ENCODE peak calls at places on chromosomes 11 and 22, in four cellular contexts. E is SK-N-SH, V is tibial nerve, N is testis. Q is an unnamed sample. For H3K4me1, the result is how much of the 10 kb centered on the place peaks cover.

GRCh38 chr11:46210133-46210636 is 67.3 kb upstream of the CREB3L1 start:
- DNase-seq in E (no peak), V (no peak), N (no peak), Q (no peak)

GRCh38 chr22:29343313-29343805 is 27.9 kb upstream of the RASL10A start:
- DNase-seq in E (peak), V (no peak), N (no peak), Q (peak)

GRCh38 chr11:122733301-122733686 is 77.8 kb downstream of the UBASH3B start:
- DNase-seq in E (no peak), V (peak), N (no peak), Q (no peak)

GRCh38 chr11:106717222-106717621 is 301.1 kb downstream of the GUCY1A2 start:
- DNase-seq in E (no peak), V (no peak), N (no peak), Q (no peak)

GRCh38 chr22:43919106-43919965 is 4.3 kb upstream of the PNPLA3 start:
- DNase-seq in E (peak), V (no peak), N (no peak), Q (no peak)

GRCh38 chr11:69460540-69461257 is 20.8 kb upstream of the LINC01488 start:
- DNase-seq in E (no peak), V (no peak), N (no peak), Q (no peak)

GRCh38 chr22:19870153-19871022 is 15.7 kb upstream of the GNB1L start:
- DNase-seq in E (no peak), V (peak), N (no peak), Q (no peak)

GRCh38 chr11:36608491-36609199 is 10.6 kb upstream of the RAG2 start:
- DNase-seq in E (no peak), V (no peak), N (no peak), Q (no peak)

GRCh38 chr22:28917747-28918543 is 34.6 kb downstream of the ZNRF3 start:
- DNase-seq in E (peak), V (no peak), N (no peak), Q (peak)

GRCh38 chr11:123597859-123598258 is 56.6 kb downstream of the SCN3B start:
- DNase-seq in E (no peak), V (no peak), N (no peak), Q (no peak)

GRCh38 chr11:117337061-117337460 is 9.4 kb downstream of the CEP164 start:
- DNase-seq in E (no peak), V (no peak), N (no peak), Q (no peak)

GRCh38 chr11:118108513-118108912 is 21.8 kb upstream of the SMIM35 start:
- DNase-seq in E (no peak), V (no peak), N (no peak), Q (no peak)

GRCh38 chr11:116431842-116432241 is 340.9 kb downstream of the BUD13 start:
- DNase-seq in E (no peak), V (no peak), N (no peak), Q (no peak)

GRCh38 chr11:116861539-116861938 is 24.1 kb upstream of the APOA1 start:
- DNase-seq in E (no peak), V (no peak), N (no peak), Q (no peak)

GRCh38 chr11:117146521-117146920 is 2.4 kb downstream of the PAFAH1B2 start:
- DNase-seq in E (no peak), V (no peak), N (no peak), Q (no peak)

GRCh38 chr11:11640996-11641395 is 19.2 kb upstream of the GALNT18 start:
- DNase-seq in E (no peak), V (no peak), N (no peak), Q (no peak)

GRCh38 chr11:2832718-2833020 is 52.9 kb downstream of the CDKN1C start:
- DNase-seq in E (no peak), V (no peak), N (no peak), Q (no peak)

GRCh38 chr11:70019576-70020011 is 58.5 kb upstream of the ANO1 start:
- DNase-seq in E (no peak), V (no peak), N (no peak), Q (no peak)

GRCh38 chr11:32333335-32333991 is 101.9 kb downstream of the WT1 start:
- DNase-seq in E (peak), V (peak), N (peak), Q (peak)

GRCh38 chr11:131186629-131187075 is 183.8 kb upstream of the NTM start:
- DNase-seq in E (no peak), V (no peak), N (peak), Q (no peak)

GRCh38 chr22:42316988-42317387 is 46.5 kb upstream of the TCF20 start:
- DNase-seq in E (no peak), V (no peak), N (no peak), Q (peak)

GRCh38 chr22:21569459-21570161 is 2.1 kb downstream of the UBE2L3 start:
- DNase-seq in E (no peak), V (no peak), N (no peak), Q (no peak)

GRCh38 chr22:33028191-33028700 is 29.9 kb downstream of the SYN3 start:
- DNase-seq in E (no peak), V (no peak), N (no peak), Q (no peak)

GRCh38 chr11:126352934-126353801 is 2.3 kb upstream of the ST3GAL4 start:
- DNase-seq in E (no peak), V (no peak), N (no peak), Q (no peak)

GRCh38 chr11:833114-833791 is 501 bp downstream of the CD151 start:
- DNase-seq in E (peak), V (no peak), N (no peak), Q (no peak)

GRCh38 chr11:2142300-2142759 is 3.1 kb upstream of the IGF2 start:
- DNase-seq in E (no peak), V (no peak), N (no peak), Q (no peak)

GRCh38 chr11:2940166-2940929 is 11.1 kb upstream of the PHLDA2 start:
- DNase-seq in E (peak), V (no peak), N (no peak), Q (no peak)

GRCh38 chr22:45477366-45478107 is 25.1 kb upstream of the FBLN1 start:
- DNase-seq in E (no peak), V (no peak), N (peak), Q (no peak)

GRCh38 chr22:47372111-47372581 is 609.7 kb downstream of the TBC1D22A start:
- DNase-seq in E (no peak), V (no peak), N (peak), Q (no peak)

GRCh38 chr11:5564259-5565019 is 16.1 kb upstream of the OR52H1 start:
- DNase-seq in E (no peak), V (no peak), N (no peak), Q (no peak)

GRCh38 chr11:69292221-69292648 is 1.7 kb upstream of the MYEOV start:
- DNase-seq in E (no peak), V (no peak), N (no peak), Q (no peak)

DNA sequence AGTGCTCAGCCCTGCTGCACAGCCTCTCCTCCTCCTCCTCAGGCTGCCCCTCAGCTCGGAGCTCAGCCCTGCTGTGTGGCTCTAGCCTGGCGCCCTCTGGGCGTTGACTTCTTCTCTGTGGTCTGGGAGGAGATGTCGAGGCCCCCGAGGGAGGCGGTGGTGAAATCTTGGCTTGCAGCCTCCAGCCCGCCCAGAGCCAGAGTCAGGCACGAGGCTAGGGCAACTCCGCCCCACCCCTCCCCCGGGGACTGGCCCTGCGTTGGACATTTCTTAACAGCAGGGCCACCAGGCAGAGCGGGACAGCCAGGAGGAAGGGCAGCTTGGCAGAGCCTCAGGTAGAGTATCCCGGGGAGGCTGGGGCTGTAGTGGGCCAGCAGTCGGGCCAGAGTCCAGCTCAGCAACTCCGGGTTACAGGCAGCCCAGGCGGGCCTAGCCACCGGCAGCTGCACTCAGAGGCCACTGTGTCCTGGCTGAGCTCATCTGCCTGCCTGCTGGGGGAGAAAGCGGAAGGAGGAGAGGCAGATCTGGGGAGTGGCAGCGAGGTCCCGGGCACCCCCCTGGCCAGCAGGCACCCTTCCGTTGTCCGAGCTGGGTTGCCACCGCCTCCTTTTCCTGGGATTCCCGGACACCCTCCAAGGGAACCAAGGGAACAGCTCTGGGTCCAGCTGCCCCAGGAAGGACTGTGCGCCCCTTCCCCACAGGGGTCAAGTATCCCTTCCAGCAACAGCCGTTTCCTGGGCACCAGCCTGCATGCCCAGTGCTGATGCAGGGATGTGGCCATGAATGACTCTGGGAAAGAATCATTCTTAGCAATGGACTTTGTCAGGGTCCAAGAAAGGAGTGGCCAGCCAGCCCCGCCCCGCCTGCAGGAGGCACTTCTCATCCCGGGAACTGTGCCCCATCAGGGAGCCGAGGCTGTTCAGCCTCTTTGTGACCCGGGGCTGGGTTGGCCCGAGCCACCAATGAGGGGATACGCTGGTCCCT is at the start of gene ALDH3B1:
- DNase-seq in E (peak), V (peak), N (peak), Q (peak)
- TF ChIP-seq CTCF in E (no peak), V (no peak), N (no peak), Q (no peak)

DNA sequence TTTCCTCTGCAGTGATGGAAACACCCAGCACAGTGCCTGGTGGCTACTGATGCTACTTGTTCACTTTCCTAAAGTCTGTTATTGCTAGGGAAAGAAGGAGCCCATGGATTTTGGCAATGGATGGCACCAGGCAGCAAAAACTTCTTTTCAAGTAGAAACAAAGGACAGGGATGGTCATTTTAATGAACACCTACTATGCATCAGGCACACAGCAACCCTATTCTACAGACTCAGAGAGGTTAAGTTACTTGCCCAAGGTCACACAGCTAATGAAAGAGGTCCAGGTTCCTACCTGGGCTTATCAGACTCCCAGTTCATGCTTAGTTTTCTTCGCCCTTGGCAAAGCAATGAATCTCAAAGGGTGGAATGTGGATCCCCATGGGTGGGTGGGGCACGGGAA is 36.9 kb upstream of the CD82 start:
- DNase-seq in E (no peak), V (no peak), N (no peak), Q (no peak)
- H3K27ac ChIP-seq in E (no peak), V (no peak), N (no peak), Q (no peak)

GRCh38 chr11:110091995-110092576 is 1.1 kb upstream of the ZC3H12C start:
- DNase-seq in E (no peak), V (no peak), N (peak), Q (no peak)
- H3K4me1 ChIP-seq in E (under half), V (under half), N (under half), Q (under half)

GRCh38 chr22:34414467-34415440 is 494.5 kb upstream of the LARGE1 start:
- DNase-seq in E (peak), V (no peak), N (peak), Q (peak)
- TF ChIP-seq CTCF in E (peak), V (peak), N (no peak), Q (peak)

Q was measured in lung.